ENCODE peak calls at places on chromosomes 1 and 21, in six cellular contexts. W is Calu3, G is GM20000, D is heart left ventricle, V is cardiac muscle cell, I is fibroblast of pulmonary artery. T is an unnamed sample.

GRCh38 chr1:206971029-206971655 is 882 bp upstream of the FCAMR start:
- DNase-seq in W (no peak), G (no peak), D (no peak), V (no peak), I (no peak), T (no peak)

GRCh38 chr1:238018214-238018613 is 127.5 kb upstream of the ZP4 start:
- DNase-seq in W (no peak), G (no peak), D (no peak), V (no peak), I (no peak), T (no peak)

GRCh38 chr1:9331558-9332346 is 39.1 kb downstream of the SPSB1 start:
- DNase-seq in W (no peak), G (no peak), D (no peak), V (no peak), I (no peak), T (no peak)

GRCh38 chr21:23968722-23969647 is 1638.3 kb downstream of the MRPL39 start:
- DNase-seq in W (peak; percentile 56), G (peak; percentile 42), D (no peak), V (peak; percentile 71), I (peak; percentile 26), T (no peak)

GRCh38 chr1:47388548-47389238 is 27.4 kb upstream of the FOXE3 start:
- DNase-seq in W (peak; percentile 81), G (peak; percentile 69), D (peak; percentile 40), V (peak; percentile 64), I (peak; percentile 72), T (no peak)

GRCh38 chr1:228325267-228325666 is 81.4 kb downstream of the TRIM11 start:
- DNase-seq in W (no peak), G (no peak), D (no peak), V (no peak), I (no peak), T (no peak)

GRCh38 chr1:155104605-155105534 is 22.8 kb upstream of the EFNA1 start:
- DNase-seq in W (no peak), G (no peak), D (no peak), V (no peak), I (no peak), T (no peak)

GRCh38 chr1:159986093-159986492 is 32.1 kb upstream of the SLAMF9 start:
- DNase-seq in W (no peak), G (no peak), D (no peak), V (no peak), I (no peak), T (no peak)

GRCh38 chr1:53549781-53550180 is 90.6 kb downstream of the DMRTB1 start:
- DNase-seq in W (no peak), G (no peak), D (no peak), V (no peak), I (no peak), T (no peak)

GRCh38 chr1:240613353-240614142 is 1.6 kb upstream of the GREM2 start:
- DNase-seq in W (no peak), G (no peak), D (no peak), V (no peak), I (no peak), T (no peak)

GRCh38 chr1:98110674-98111073 is 189.8 kb upstream of the DPYD start:
- DNase-seq in W (no peak), G (no peak), D (no peak), V (no peak), I (peak; percentile 29), T (no peak)

GRCh38 chr1:162690672-162691434 is 58.6 kb downstream of the DDR2 start:
- DNase-seq in W (no peak), G (no peak), D (no peak), V (peak; percentile 9), I (peak; percentile 87), T (no peak)

GRCh38 chr1:39754026-39754569 is 15.4 kb downstream of the PPIE start:
- DNase-seq in W (no peak), G (no peak), D (no peak), V (no peak), I (no peak), T (no peak)

GRCh38 chr1:48061162-48062136 is 64.3 kb upstream of the TRABD2B start:
- DNase-seq in W (peak; percentile 62), G (peak; percentile 49), D (peak; percentile 47), V (peak; percentile 84), I (peak; percentile 68), T (no peak)

GRCh38 chr1:2230781-2231666 is 2.9 kb downstream of the SKI start:
- DNase-seq in W (no peak), G (no peak), D (peak; percentile 38), V (no peak), I (no peak), T (no peak)

GRCh38 chr1:215900684-215901083 is 333.6 kb downstream of the KCTD3 start:
- DNase-seq in W (no peak), G (no peak), D (no peak), V (peak; percentile 24), I (no peak), T (no peak)

GRCh38 chr1:58437623-58438022 is 108.9 kb downstream of the OMA1 start:
- DNase-seq in W (no peak), G (no peak), D (no peak), V (no peak), I (no peak), T (no peak)

GRCh38 chr1:233238884-233239432 is 56.6 kb downstream of the PCNX2 start:
- DNase-seq in W (no peak), G (no peak), D (no peak), V (no peak), I (peak; percentile 53), T (no peak)
- TF ChIP-seq CTCF in W (no peak), G (no peak), D (no peak), V (peak; percentile 34), I (peak; percentile 33), T (peak; percentile 68)

GRCh38 chr1:202658766-202659165 is 51.5 kb downstream of the SYT2 start:
- DNase-seq in W (no peak), G (no peak), D (no peak), V (no peak), I (no peak), T (peak; percentile 88)

GRCh38 chr1:202659541-202659940 is 50.7 kb downstream of the SYT2 start:
- DNase-seq in W (no peak), G (no peak), D (no peak), V (no peak), I (no peak), T (no peak)

GRCh38 chr1:202658251-202658650 is 52.0 kb downstream of the SYT2 start:
- DNase-seq in W (no peak), G (no peak), D (no peak), V (no peak), I (no peak), T (no peak)

GRCh38 chr1:202656057-202656456 is 54.2 kb downstream of the SYT2 start:
- DNase-seq in W (peak; percentile 33), G (no peak), D (no peak), V (peak; percentile 58), I (peak; percentile 12), T (no peak)

DNA sequence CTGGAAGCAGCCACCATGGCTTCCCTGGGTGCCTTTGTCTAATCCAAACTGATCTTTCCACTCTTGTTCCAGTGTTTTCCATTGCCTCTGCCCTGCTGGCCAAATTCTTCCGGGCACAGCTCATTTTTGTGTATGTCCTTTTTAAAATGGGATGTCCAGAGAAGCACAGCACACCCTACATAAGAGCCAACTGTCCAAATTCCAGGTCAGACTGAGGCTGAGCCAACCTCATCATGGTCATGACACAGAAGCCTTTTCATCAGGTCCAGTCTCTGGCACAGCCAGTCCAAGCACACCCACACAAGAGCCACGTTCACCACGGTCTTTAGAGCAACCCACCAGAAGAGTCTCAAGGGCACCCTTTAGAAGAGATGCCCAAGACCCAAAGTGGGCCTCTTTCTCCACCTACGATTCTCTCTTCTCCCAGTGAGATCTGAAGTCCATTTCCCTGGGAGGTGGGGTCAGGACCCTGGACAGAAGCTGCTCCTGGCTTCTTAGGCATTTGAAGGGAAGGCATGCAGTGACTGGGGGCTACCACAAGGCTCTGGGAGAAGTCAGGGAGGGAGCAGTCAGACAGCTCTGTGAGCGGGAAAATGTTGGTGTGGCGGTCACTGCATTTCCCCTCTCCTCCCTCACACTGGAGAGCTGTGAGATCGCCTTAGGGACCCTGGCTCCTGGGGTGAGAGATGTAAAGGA is 53.2 kb downstream of the SYT2 start:
- DNase-seq in W (peak; percentile 42), G (no peak), D (no peak), V (peak; percentile 83), I (peak; percentile 60), T (no peak)
- TF ChIP-seq CTCF in W (no peak), G (no peak), D (no peak), V (peak; percentile 38), I (peak; percentile 39), T (no peak)

GRCh38 chr1:66506991-66507390 is 27.0 kb upstream of the SGIP1 start:
- DNase-seq in W (no peak), G (no peak), D (no peak), V (no peak), I (no peak), T (no peak)
- TF ChIP-seq CTCF in W (no peak), G (no peak), D (no peak), V (no peak), I (no peak), T (no peak)

GRCh38 chr1:59666106-59666505 is 148.6 kb upstream of the HOOK1 start:
- DNase-seq in W (no peak), G (no peak), D (no peak), V (no peak), I (no peak), T (no peak)
- TF ChIP-seq CTCF in W (no peak), G (no peak), D (no peak), V (no peak), I (peak; percentile 6), T (no peak)

DNA sequence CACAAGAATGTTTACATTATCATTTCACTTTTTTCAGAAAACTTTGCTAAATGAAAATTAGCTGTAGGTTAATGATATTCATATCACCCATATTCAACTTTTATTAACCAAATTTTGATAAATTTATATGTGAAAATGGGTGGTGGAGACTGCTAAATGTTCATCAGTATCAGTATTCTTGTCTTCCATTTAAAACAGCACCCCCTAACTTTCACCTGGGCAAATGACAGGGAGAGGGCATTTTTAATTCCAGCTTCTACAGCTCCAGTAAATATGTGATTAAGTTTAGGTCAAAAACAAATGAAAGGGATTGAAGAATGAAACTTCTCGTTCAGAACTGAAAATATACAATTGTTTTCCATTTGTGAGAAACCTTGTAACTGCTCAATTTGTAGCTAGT is 722.2 kb downstream of the KCNT2 start:
- DNase-seq in W (no peak), G (no peak), D (no peak), V (no peak), I (no peak), T (no peak)
- TF ChIP-seq CTCF in W (peak; percentile 16), G (no peak), D (no peak), V (no peak), I (peak; percentile 7), T (no peak)

GRCh38 chr1:34419662-34420061 is 243.0 kb downstream of the C1orf94 start:
- DNase-seq in W (no peak), G (no peak), D (peak; percentile 15), V (peak; percentile 11), I (no peak), T (no peak)
- TF ChIP-seq CTCF in W (no peak), G (no peak), D (no peak), V (no peak), I (no peak), T (no peak)

GRCh38 chr1:28580706-28581530 is 11.1 kb upstream of the RAB42 start:
- DNase-seq in W (peak; percentile 47), G (peak; percentile 58), D (no peak), V (peak; percentile 58), I (peak; percentile 44), T (no peak)
- TF ChIP-seq CTCF in W (no peak), G (peak; percentile 19), D (no peak), V (peak; percentile 11), I (peak; percentile 21), T (peak; percentile 14)

GRCh38 chr1:201461193-201461657 is 7.8 kb downstream of the PHLDA3 start:
- DNase-seq in W (peak; percentile 86), G (no peak), D (no peak), V (peak; percentile 87), I (peak; percentile 96), T (no peak)
- TF ChIP-seq CTCF in W (no peak), G (no peak), D (no peak), V (no peak), I (no peak), T (no peak)

GRCh38 chr1:224329484-224329841 is 509 bp downstream of the NVL start:
- DNase-seq in W (no peak), G (no peak), D (no peak), V (no peak), I (no peak), T (no peak)
- TF ChIP-seq CTCF in W (no peak), G (no peak), D (no peak), V (no peak), I (no peak), T (no peak)

T was measured in D721Med.